ENCODE peak calls at places on chromosomes 16 and 17, in four cellular contexts. C is tibial nerve, G is mammary epithelial cell, K is prostate gland. P is an unnamed sample.

GRCh38 chr16:84607694-84608093 is 10.2 kb downstream of the COTL1 start:
- DNase-seq in C (no peak), G (no peak), K (no peak), P (no peak)

GRCh38 chr16:68700120-68700519 is 37.0 kb upstream of the CDH1 start:
- DNase-seq in C (no peak), G (no peak), K (no peak), P (no peak)

GRCh38 chr16:66344533-66345145 is 21.9 kb upstream of the CDH5 start:
- DNase-seq in C (peak; percentile 86), G (peak; percentile 18), K (no peak), P (no peak)

GRCh38 chr16:52498640-52499039 is 48.3 kb downstream of the TOX3 start:
- DNase-seq in C (no peak), G (no peak), K (no peak), P (no peak)

GRCh38 chr17:63150994-63151464 is 185.0 kb downstream of the TANC2 start:
- DNase-seq in C (no peak), G (no peak), K (no peak), P (no peak)

GRCh38 chr17:50310455-50311111 is 35.3 kb upstream of the XYLT2 start:
- DNase-seq in C (no peak), G (no peak), K (no peak), P (no peak)

GRCh38 chr17:41678411-41678906 is 10.2 kb upstream of the EIF1 start:
- DNase-seq in C (no peak), G (peak; percentile 65), K (no peak), P (no peak)

GRCh38 chr17:81712468-81713003 is 452 bp downstream of the SLC25A10 start:
- DNase-seq in C (no peak), G (peak; percentile 49), K (peak; percentile 27), P (no peak)

GRCh38 chr17:33416131-33416530 is 123.0 kb upstream of the ASIC2 start:
- DNase-seq in C (no peak), G (no peak), K (no peak), P (no peak)

GRCh38 chr17:60139438-60140285 is 10.1 kb upstream of the CA4 start:
- DNase-seq in C (peak; percentile 49), G (peak; percentile 34), K (peak; percentile 43), P (no peak)

GRCh38 chr17:60138769-60139437 is 10.9 kb upstream of the CA4 start:
- DNase-seq in C (no peak), G (no peak), K (no peak), P (no peak)

GRCh38 chr17:60137731-60138130 is 12.0 kb upstream of the CA4 start:
- DNase-seq in C (no peak), G (no peak), K (no peak), P (no peak)

GRCh38 chr17:60142872-60143499 is 6.8 kb upstream of the CA4 start:
- DNase-seq in C (peak; percentile 94), G (peak; percentile 77), K (peak; percentile 77), P (peak; percentile 44)

GRCh38 chr17:60141111-60142018 is 8.4 kb upstream of the CA4 start:
- DNase-seq in C (no peak), G (no peak), K (no peak), P (no peak)
- H3K4me3 ChIP-seq in C (no peak overlapping the region), G (no peak overlapping the region), K (no peak overlapping the region), P (no peak overlapping the region)

GRCh38 chr17:28380572-28380907 is 9.0 kb downstream of the SARM1 start:
- DNase-seq in C (no peak), G (no peak), K (no peak), P (no peak)
- H3K27ac ChIP-seq in C (no peak overlapping the region), G (peak overlapping the region; percentile 64), K (no peak overlapping the region), P (peak overlapping the region; percentile 74)

DNA sequence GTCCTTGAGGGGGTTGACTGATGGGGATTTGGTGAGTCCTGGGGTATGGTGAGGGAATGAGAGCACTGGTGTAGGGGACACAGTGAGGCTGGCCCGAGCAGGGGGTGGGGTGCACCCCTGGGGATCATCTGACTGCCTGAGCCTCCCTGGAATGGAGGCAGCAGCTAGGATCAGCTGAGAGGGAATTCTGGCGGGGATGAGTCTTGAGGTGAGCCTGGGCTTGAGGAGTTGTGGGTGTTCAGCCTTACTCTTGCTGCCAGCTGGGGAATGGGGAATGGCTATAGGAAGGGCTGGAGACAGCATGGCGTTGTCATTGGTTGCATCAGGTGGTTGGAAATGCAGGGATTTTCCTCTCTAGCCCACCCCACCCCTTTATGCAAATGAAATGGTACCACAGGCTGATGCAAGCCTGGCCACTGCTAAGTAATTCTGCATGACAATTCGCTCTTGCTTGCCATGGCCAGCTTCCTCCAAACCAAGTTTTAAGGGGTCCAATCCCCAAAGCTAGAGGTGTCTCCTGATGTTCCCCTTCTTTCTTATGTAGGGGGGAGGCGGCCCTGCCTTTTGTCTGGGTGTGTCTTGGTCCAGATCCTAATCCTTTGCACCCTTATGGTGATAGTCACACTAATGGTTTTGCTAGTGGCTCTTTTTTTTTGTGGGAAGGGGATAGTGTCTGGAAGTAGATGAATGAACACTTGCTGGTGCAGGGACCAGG is 7.5 kb downstream of the NFE2L1 start:
- DNase-seq in C (no peak), G (peak; percentile 52), K (no peak), P (no peak)
- H3K4me3 ChIP-seq in C (peak overlapping the region; percentile 85), G (no peak overlapping the region), K (no peak overlapping the region), P (no peak overlapping the region)

DNA sequence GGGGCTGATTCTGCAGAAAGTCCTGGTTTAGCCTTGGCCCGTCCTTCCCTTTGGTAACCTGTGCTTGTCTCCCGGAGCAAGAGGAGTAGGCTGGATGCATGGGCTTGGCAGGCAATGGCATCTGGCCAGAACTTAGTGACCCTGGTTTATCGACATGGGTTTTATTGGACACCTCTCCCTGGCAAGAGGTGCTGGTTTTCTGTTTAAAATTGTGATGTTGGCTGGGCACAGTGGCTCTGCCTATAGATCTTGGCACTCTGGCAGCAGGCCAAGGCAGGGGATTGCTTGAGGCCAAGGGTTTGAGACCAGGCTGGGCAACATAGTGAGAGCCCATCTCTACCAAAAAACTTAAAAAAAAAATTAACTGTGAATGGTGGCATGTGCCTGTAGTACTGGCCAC is 31.2 kb downstream of the SLC12A3 start:
- DNase-seq in C (no peak), G (no peak), K (no peak), P (no peak)
- H3K27ac ChIP-seq in C (no peak overlapping the region), G (no peak overlapping the region), K (no peak overlapping the region), P (no peak overlapping the region)

GRCh38 chr16:4521971-4522623 is 16.5 kb downstream of the CDIP1 start:
- DNase-seq in C (no peak), G (no peak), K (no peak), P (no peak)

GRCh38 chr16:4524571-4524970 is 14.0 kb downstream of the CDIP1 start:
- DNase-seq in C (no peak), G (no peak), K (no peak), P (no peak)

GRCh38 chr16:4523686-4524085 is 14.9 kb downstream of the CDIP1 start:
- DNase-seq in C (no peak), G (no peak), K (no peak), P (no peak)

GRCh38 chr16:4525634-4526277 is 12.8 kb downstream of the CDIP1 start:
- DNase-seq in C (no peak), G (no peak), K (no peak), P (no peak)

DNA sequence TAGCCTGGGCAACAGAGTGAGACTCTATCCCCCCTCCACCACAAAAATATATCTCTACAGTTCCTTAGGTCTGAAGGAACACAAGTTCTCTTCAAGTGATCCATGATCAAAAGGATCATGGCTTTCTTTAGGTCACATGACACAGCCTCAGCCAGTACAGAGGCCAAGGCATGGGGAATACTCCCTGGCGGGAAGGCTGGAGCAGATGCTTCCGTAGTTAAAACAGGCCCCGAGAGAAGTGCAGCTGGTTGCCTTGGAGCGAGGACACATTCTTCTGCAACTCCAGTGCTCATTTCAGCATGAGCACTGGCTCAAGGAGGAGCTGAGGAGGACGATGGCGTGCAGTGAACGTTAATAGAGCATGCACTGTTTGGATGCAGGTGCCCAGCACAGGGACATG is 13.5 kb downstream of the CDIP1 start:
- DNase-seq in C (no peak), G (no peak), K (no peak), P (no peak)
- H3K4me3 ChIP-seq in C (no peak overlapping the region), G (no peak overlapping the region), K (no peak overlapping the region), P (no peak overlapping the region)

GRCh38 chr16:239948-240277 is 5.3 kb downstream of the FAM234A start:
- DNase-seq in C (no peak), G (no peak), K (no peak), P (no peak)
- H3K27ac ChIP-seq in C (peak overlapping the region; percentile 36), G (no peak overlapping the region), K (no peak overlapping the region), P (no peak overlapping the region)

DNA sequence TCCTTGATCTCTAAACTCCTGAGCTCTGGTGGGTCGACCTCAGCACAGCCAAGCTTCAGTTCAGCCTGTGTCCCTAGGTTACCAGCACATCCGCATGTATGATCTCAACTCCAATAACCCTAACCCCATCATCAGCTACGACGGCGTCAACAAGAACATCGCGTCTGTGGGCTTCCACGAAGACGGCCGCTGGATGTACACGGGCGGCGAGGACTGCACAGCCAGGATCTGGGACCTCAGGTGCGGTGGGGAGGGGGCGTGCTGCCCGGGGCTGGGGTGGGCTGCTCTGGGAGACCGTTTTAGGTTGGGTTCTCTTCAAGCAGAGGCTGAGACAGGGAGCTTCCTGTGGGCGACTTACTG is 1.1 kb downstream of the MLST8 start:
- DNase-seq in C (no peak), G (no peak), K (no peak), P (no peak)
- H3K4me3 ChIP-seq in C (peak overlapping the region; percentile 65), G (peak overlapping the region; percentile 95), K (peak overlapping the region; percentile 78), P (peak overlapping the region; percentile 62)

P was measured in breast epithelium.